ENCODE peak calls at places on chromosomes 6 and 20, in eight cellular contexts. G is GDM1; V is mucosa of descending colon; I is NCI-H187; L is HepG2; K is NCI-H2171 treated with DMSO at 0.1 percent for 48 hours; Y is NB4; P is stimulated activated naive B cell treated with anti-CD40 and anti-IgM and Interleukin-4, amounts not matched to agents 10 μg/mL and 1 μg/mL and 100 μg/mL, for 72 hours. R is an unnamed sample.

GRCh38 chr6:2235782-2236495 is 9.5 kb downstream of the GMDS start:
- DNase-seq in G (no peak), I (no peak), Y (no peak), V (no peak), P (no peak), K (peak; percentile 64), L (no peak), R (no peak)

GRCh38 chr6:79215233-79215824 is 19.2 kb downstream of the HMGN3 start:
- DNase-seq in I (no peak), K (no peak), G (no peak), P (no peak), V (no peak), L (peak; percentile 9), Y (no peak), R (no peak)

GRCh38 chr6:157493576-157493975 is 112.6 kb downstream of the ZDHHC14 start:
- DNase-seq in P (no peak), V (no peak), I (no peak), L (no peak), K (no peak), G (no peak), Y (no peak), R (no peak)

GRCh38 chr6:30557683-30557981 is 537 bp downstream of the PRR3 start:
- DNase-seq in I (peak; percentile 37), G (no peak), K (no peak), V (no peak), L (no peak), P (no peak), Y (no peak), R (no peak)

GRCh38 chr6:43290353-43290904 is 7.6 kb upstream of the SLC22A7 start:
- DNase-seq in G (no peak), P (no peak), I (no peak), K (no peak), L (no peak), Y (no peak), V (no peak), R (no peak)

GRCh38 chr20:22584630-22584921 is 204 bp upstream of the FOXA2 start:
- DNase-seq in G (no peak), V (peak; percentile 91), Y (no peak), L (peak; percentile 70), K (no peak), I (no peak), P (no peak), R (no peak)

GRCh38 chr6:455006-455585 is 63.5 kb downstream of the IRF4 start:
- DNase-seq in L (no peak), Y (no peak), G (no peak), I (no peak), V (no peak), P (no peak), K (no peak), R (no peak)

GRCh38 chr20:3805594-3806264 is 9.6 kb downstream of the CDC25B start:
- DNase-seq in I (no peak), K (no peak), L (no peak), G (no peak), V (peak; percentile 40), P (no peak), Y (peak; percentile 49), R (no peak)

R was measured in G401.